ENCODE peak calls at places on chromosomes 16 and 17, in eight cellular contexts. M, P, Q, W, T, R, I and H are unnamed samples.

GRCh38 chr16:23214796-23215195 is 32.3 kb downstream of the SCNN1G start:
- DNase-seq in M (no peak), P (no peak), Q (no peak), W (no peak), T (no peak), R (no peak), I (no peak), H (no peak)

GRCh38 chr17:70804161-70804560 is 634.8 kb downstream of the KCNJ2 start:
- DNase-seq in M (no peak), P (no peak), Q (no peak), W (no peak), T (no peak), R (no peak), I (no peak), H (no peak)

GRCh38 chr17:44933824-44934744 is 13.5 kb downstream of the KIF18B start:
- DNase-seq in M (no peak), P (no peak), Q (no peak), W (no peak), T (no peak), R (peak), I (no peak), H (no peak)

GRCh38 chr17:73043686-73044581 is 48.6 kb downstream of the SLC39A11 start:
- DNase-seq in M (no peak), P (peak), Q (no peak), W (no peak), T (peak), R (no peak), I (no peak), H (no peak)

GRCh38 chr17:26775219-26775822 is 518.6 kb upstream of the WSB1 start:
- DNase-seq in M (no peak), P (no peak), Q (no peak), W (no peak), T (no peak), R (no peak), I (no peak), H (no peak)

GRCh38 chr16:67399218-67399733 is 6.0 kb upstream of the TPPP3 start:
- DNase-seq in M (peak), P (no peak), Q (no peak), W (peak), T (no peak), R (no peak), I (no peak), H (no peak)

GRCh38 chr17:61816538-61816937 is 46.8 kb downstream of the BRIP1 start:
- DNase-seq in M (no peak), P (no peak), Q (no peak), W (no peak), T (no peak), R (no peak), I (no peak), H (no peak)

GRCh38 chr17:64653325-64653984 is 8.7 kb downstream of the SMURF2 start:
- DNase-seq in M (no peak), P (no peak), Q (no peak), W (no peak), T (no peak), R (no peak), I (no peak), H (no peak)

GRCh38 chr17:58641937-58642336 is 49.9 kb downstream of the TEX14 start:
- DNase-seq in M (no peak), P (no peak), Q (no peak), W (no peak), T (no peak), R (no peak), I (no peak), H (no peak)

GRCh38 chr17:77810536-77810935 is 148.0 kb upstream of the TNRC6C start:
- DNase-seq in M (no peak), P (peak), Q (no peak), W (no peak), T (peak), R (peak), I (no peak), H (no peak)

GRCh38 chr16:84179612-84180320 is 7.1 kb downstream of the TAF1C start:
- DNase-seq in M (no peak), P (no peak), Q (no peak), W (no peak), T (no peak), R (no peak), I (no peak), H (no peak)

GRCh38 chr16:57805176-57805575 is 2.9 kb upstream of the KIFC3 start:
- DNase-seq in M (no peak), P (no peak), Q (peak), W (no peak), T (no peak), R (no peak), I (no peak), H (no peak)

GRCh38 chr16:68345351-68345810 is 34.6 kb downstream of the PRMT7 start:
- DNase-seq in M (no peak), P (no peak), Q (no peak), W (no peak), T (no peak), R (no peak), I (no peak), H (no peak)

GRCh38 chr16:27718136-27718766 is 168.3 kb downstream of the KATNIP start:
- DNase-seq in M (no peak), P (no peak), Q (no peak), W (no peak), T (no peak), R (no peak), I (no peak), H (no peak)

GRCh38 chr16:47715442-47716054 is 254.4 kb downstream of the PHKB start:
- DNase-seq in M (no peak), P (no peak), Q (no peak), W (no peak), T (no peak), R (no peak), I (no peak), H (no peak)

GRCh38 chr16:47711809-47712208 is 250.7 kb downstream of the PHKB start:
- DNase-seq in M (no peak), P (no peak), Q (no peak), W (no peak), T (no peak), R (no peak), I (no peak), H (no peak)

GRCh38 chr16:47716571-47716970 is 255.4 kb downstream of the PHKB start:
- DNase-seq in M (no peak), P (no peak), Q (no peak), W (no peak), T (peak), R (no peak), I (no peak), H (no peak)

GRCh38 chr16:47712276-47713224 is 251.4 kb downstream of the PHKB start:
- DNase-seq in M (no peak), P (peak), Q (peak), W (no peak), T (no peak), R (no peak), I (no peak), H (no peak)

GRCh38 chr16:47713225-47713595 is 252.1 kb downstream of the PHKB start:
- DNase-seq in M (no peak), P (peak), Q (no peak), W (no peak), T (peak), R (no peak), I (no peak), H (peak)
- H3K27ac ChIP-seq in M (no peak), P (peak), Q (no peak), W (no peak), T (peak), R (no peak), I (no peak), H (peak)

GRCh38 chr16:354286-354881 is 1.9 kb upstream of the AXIN1 start:
- DNase-seq in M (no peak), P (no peak), Q (peak), W (no peak), T (peak), R (no peak), I (no peak), H (peak)

GRCh38 chr16:353404-354285 is 1.1 kb upstream of the AXIN1 start:
- DNase-seq in M (no peak), P (no peak), Q (peak), W (no peak), T (no peak), R (peak), I (no peak), H (no peak)

GRCh38 chr16:354971-355441 is 2.5 kb upstream of the AXIN1 start:
- DNase-seq in M (no peak), P (no peak), Q (no peak), W (no peak), T (no peak), R (no peak), I (no peak), H (no peak)

GRCh38 chr16:351804-352520 is 561 bp downstream of the AXIN1 start:
- DNase-seq in M (peak), P (no peak), Q (peak), W (peak), T (no peak), R (no peak), I (no peak), H (no peak)

GRCh38 chr16:352547-353403 is at the start of gene AXIN1:
- DNase-seq in M (peak), P (peak), Q (peak), W (peak), T (peak), R (peak), I (peak), H (peak)
- H3K27ac ChIP-seq in M (peak), P (peak), Q (peak), W (peak), T (peak), R (peak), I (no peak), H (peak)

GRCh38 chr16:11976850-11977205 is 294 bp downstream of the SNX29 start:
- DNase-seq in M (no peak), P (no peak), Q (no peak), W (no peak), T (no peak), R (no peak), I (no peak), H (no peak)
- H3K27ac ChIP-seq in M (peak), P (peak), Q (no peak), W (peak), T (no peak), R (peak), I (no peak), H (peak)

GRCh38 chr16:71594000-71594646 is 17.2 kb upstream of the TAT start:
- DNase-seq in M (no peak), P (no peak), Q (no peak), W (no peak), T (no peak), R (no peak), I (no peak), H (no peak)
- H3K27ac ChIP-seq in M (no peak), P (no peak), Q (no peak), W (no peak), T (no peak), R (no peak), I (no peak), H (no peak)

GRCh38 chr16:81442220-81442908 is 2.2 kb upstream of the CMIP start:
- DNase-seq in M (no peak), P (no peak), Q (no peak), W (no peak), T (no peak), R (no peak), I (no peak), H (no peak)

GRCh38 chr16:81440888-81441663 is 3.5 kb upstream of the CMIP start:
- DNase-seq in M (no peak), P (no peak), Q (no peak), W (no peak), T (no peak), R (no peak), I (no peak), H (no peak)

GRCh38 chr16:81444448-81445121 is at the start of gene CMIP:
- DNase-seq in M (peak), P (peak), Q (peak), W (peak), T (no peak), R (peak), I (no peak), H (peak)

GRCh38 chr16:81443688-81444447 is 740 bp upstream of the CMIP start:
- DNase-seq in M (peak), P (no peak), Q (peak), W (peak), T (no peak), R (no peak), I (no peak), H (no peak)

DNA sequence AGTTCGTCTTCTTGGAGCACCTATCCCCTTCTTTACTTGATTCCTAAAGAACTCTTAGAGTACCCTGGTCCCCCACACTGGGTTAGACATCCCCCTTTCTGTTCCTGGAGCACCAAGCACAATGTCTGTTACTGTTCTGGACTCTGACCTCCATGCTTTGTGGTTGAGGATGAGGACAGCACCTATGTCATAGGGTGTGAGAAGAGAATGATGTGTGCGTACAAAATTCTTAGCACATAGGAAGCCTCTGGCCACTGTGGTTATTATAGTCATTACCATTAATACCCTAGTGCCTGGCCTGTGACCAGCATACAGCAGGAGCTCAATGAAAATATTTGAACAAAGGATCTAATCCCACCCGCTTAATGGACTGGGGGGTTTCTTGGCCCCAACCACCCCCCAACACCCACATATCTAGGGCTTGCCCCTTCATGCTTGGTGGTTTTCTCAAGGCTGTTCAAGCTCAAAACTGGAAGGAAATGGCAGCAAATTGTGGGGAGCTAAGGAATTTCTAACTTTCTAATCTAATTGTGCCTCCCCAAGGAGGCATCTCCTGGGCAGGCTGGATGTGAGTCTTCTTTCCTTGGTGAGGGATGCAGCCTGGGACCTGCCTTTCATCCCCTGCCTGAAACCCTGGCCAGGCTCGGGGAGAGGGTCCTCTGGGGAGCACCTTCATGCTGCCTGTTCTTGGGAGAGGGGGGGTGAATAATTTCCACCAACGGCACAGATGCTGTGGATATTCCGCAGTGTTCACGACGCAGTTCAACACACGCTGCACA is 1.5 kb upstream of the CMIP start:
- DNase-seq in M (no peak), P (no peak), Q (no peak), W (no peak), T (no peak), R (no peak), I (no peak), H (no peak)
- H3K27ac ChIP-seq in M (no peak), P (no peak), Q (no peak), W (no peak), T (peak), R (no peak), I (no peak), H (peak)

DNA sequence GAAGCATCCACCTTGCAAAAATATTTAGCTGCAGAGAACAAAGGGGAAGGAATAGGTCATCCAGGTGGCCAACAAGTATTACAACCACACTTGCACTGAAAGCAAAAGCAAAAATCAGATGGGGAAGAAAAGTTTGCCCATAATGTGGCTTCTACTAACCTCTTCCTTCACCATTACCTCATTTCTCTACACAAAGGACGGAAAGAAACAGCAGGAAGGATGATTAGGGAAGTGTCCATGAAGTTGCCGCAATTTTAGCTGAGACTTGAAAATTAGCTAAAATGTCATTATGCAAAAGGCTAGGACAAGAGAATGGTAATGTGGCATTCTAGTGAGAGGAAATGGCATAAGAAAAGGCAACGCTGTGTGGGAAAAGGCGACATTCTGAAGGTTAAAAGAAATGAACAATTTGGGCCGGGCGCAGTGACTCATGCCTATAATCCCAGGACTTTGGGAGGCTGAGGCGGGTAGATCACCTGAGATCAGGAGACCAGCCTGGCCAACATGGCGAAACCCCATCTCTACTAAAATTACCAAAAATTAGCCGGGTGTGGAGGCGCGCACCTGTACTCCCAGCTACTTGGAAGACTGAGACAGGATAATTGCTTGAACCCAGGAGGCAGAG is 13.7 kb downstream of the KANSL1 start:
- DNase-seq in M (no peak), P (no peak), Q (no peak), W (no peak), T (no peak), R (no peak), I (no peak), H (no peak)
- H3K27ac ChIP-seq in M (no peak), P (no peak), Q (no peak), W (no peak), T (no peak), R (no peak), I (no peak), H (peak)

GRCh38 chr17:36586138-36586537 is 5.5 kb upstream of the DHRS11 start:
- DNase-seq in M (no peak), P (no peak), Q (no peak), W (no peak), T (no peak), R (no peak), I (no peak), H (no peak)
- H3K27ac ChIP-seq in M (no peak), P (no peak), Q (no peak), W (no peak), T (no peak), R (no peak), I (no peak), H (no peak)